ENCODE peak calls at places on chromosomes 13 and 19, in five cellular contexts. R is vagina, U is stomach, T is esophagus muscularis mucosa, I is breast epithelium. N is an unnamed sample.

GRCh38 chr13:26919311-26919710 is 158.7 kb upstream of the GPR12 start:
- DNase-seq in R (no peak), U (no peak), T (no peak), I (no peak), N (no peak)

GRCh38 chr19:18990128-18990708 is 43.1 kb downstream of the SUGP2 start:
- DNase-seq in R (no peak), U (no peak), T (no peak), I (no peak), N (no peak)

GRCh38 chr13:105997436-105998232 is 537.8 kb downstream of the EFNB2 start:
- DNase-seq in R (no peak), U (no peak), T (no peak), I (no peak), N (no peak)

GRCh38 chr13:101916758-101917474 is 464.4 kb downstream of the ITGBL1 start:
- DNase-seq in R (no peak), U (no peak), T (no peak), I (no peak), N (no peak)

GRCh38 chr19:46416077-46416709 is 2.8 kb upstream of the CCDC8 start:
- DNase-seq in R (no peak), U (peak; percentile 63), T (no peak), I (peak; percentile 79), N (peak; percentile 91)

GRCh38 chr13:42017264-42017663 is 31.2 kb upstream of the DGKH start:
- DNase-seq in R (no peak), U (no peak), T (no peak), I (no peak), N (no peak)

GRCh38 chr19:12782424-12783225 is 7.3 kb upstream of the HOOK2 start:
- DNase-seq in R (no peak), U (peak; percentile 80), T (no peak), I (peak; percentile 79), N (peak; percentile 96)

GRCh38 chr13:77312311-77312710 is 14.6 kb downstream of the MYCBP2 start:
- DNase-seq in R (no peak), U (no peak), T (no peak), I (no peak), N (no peak)

GRCh38 chr13:20190481-20191310 is 2.0 kb downstream of the GJB2 start:
- DNase-seq in R (no peak), U (no peak), T (peak; percentile 77), I (no peak), N (no peak)

GRCh38 chr13:100825551-100825950 is 151.0 kb upstream of the TMTC4 start:
- DNase-seq in R (no peak), U (no peak), T (no peak), I (no peak), N (no peak)

GRCh38 chr13:48501705-48502104 is 31.2 kb downstream of the RCBTB2 start:
- DNase-seq in R (no peak), U (no peak), T (no peak), I (no peak), N (no peak)

GRCh38 chr13:51041126-51041525 is 69.9 kb downstream of the C13orf42 start:
- DNase-seq in R (no peak), U (no peak), T (no peak), I (no peak), N (no peak)

GRCh38 chr13:76687467-76687866 is 198.7 kb downstream of the KCTD12 start:
- DNase-seq in R (no peak), U (no peak), T (no peak), I (no peak), N (no peak)

GRCh38 chr13:24267801-24268200 is 41.6 kb upstream of the C1QTNF9 start:
- DNase-seq in R (no peak), U (no peak), T (no peak), I (no peak), N (no peak)

GRCh38 chr13:93635687-93636086 is 409.1 kb downstream of the GPC6 start:
- DNase-seq in R (no peak), U (no peak), T (no peak), I (no peak), N (no peak)

GRCh38 chr13:31067416-31068118 is 94.1 kb downstream of the HSPH1 start:
- DNase-seq in R (peak; percentile 49), U (no peak), T (no peak), I (no peak), N (no peak)

GRCh38 chr13:111664060-111664459 is 343.6 kb downstream of the TEX29 start:
- DNase-seq in R (peak; percentile 55), U (no peak), T (no peak), I (no peak), N (no peak)

GRCh38 chr19:14354445-14354844 is 26.8 kb upstream of the ADGRE5 start:
- DNase-seq in R (no peak), U (no peak), T (no peak), I (no peak), N (no peak)

GRCh38 chr19:42129399-42130253 is 2.6 kb downstream of the POU2F2 start:
- DNase-seq in R (no peak), U (peak; percentile 29), T (no peak), I (no peak), N (no peak)

GRCh38 chr13:91813255-91813654 is 414.8 kb downstream of the GPC5 start:
- DNase-seq in R (no peak), U (no peak), T (no peak), I (no peak), N (peak; percentile 72)
- TF ChIP-seq POLR2AphosphoS5 in R (no peak), U (no peak), T (peak; percentile 30), I (no peak), N (peak; percentile 100)

DNA sequence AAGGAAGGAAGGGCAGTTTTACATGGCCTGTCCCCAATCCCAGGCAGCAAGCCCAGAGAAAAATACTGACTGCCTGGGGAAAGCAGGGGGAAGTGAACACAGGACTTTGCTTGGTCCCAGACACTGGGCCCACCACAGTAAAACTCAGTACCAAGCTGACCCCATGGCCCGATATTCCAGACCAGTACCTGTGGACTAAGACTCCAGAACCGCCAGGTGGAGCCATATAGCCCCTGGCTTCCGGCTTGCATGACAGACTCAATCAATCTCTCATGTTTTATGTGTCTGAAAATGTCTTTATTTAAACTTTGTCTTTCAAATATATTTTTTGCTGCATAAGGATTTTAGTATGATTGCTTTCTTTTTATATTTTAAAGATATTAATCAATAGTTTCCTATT is 767.9 kb upstream of the SLITRK6 start:
- DNase-seq in R (no peak), U (no peak), T (no peak), I (no peak), N (no peak)
- TF ChIP-seq CTCF in R (no peak), U (no peak), T (no peak), I (no peak), N (no peak)

DNA sequence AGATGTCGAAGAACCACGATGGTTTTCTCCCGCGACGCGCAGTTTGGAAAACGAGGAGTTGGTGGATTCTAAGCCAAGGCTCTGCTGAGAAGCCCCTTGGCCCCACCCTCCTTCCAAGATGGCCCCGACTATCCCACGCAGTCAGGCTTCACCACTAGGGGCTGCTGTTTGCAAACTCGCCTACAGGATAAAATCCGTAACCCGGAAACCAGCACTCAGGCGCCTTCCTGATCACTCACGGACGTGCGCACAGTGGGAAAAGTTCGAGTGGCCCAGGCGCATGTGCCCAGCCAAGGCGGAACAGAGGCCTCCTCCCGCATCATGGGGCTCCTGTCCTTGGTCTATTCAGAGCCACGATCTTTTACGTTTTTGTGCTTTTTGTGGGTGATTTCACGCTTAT is 19.2 kb upstream of the UQCR11 start:
- DNase-seq in R (no peak), U (peak; percentile 55), T (no peak), I (no peak), N (peak; percentile 78)
- TF ChIP-seq POLR2AphosphoS5 in R (no peak), U (no peak), T (no peak), I (no peak), N (no peak)

GRCh38 chr13:82654143-82654542 is 1228.1 kb downstream of the SLITRK1 start:
- DNase-seq in R (no peak), U (no peak), T (no peak), I (no peak), N (no peak)

GRCh38 chr13:82657471-82657870 is 1224.8 kb downstream of the SLITRK1 start:
- DNase-seq in R (no peak), U (no peak), T (no peak), I (no peak), N (no peak)

GRCh38 chr13:82655518-82655855 is 1226.8 kb downstream of the SLITRK1 start:
- DNase-seq in R (no peak), U (no peak), T (no peak), I (no peak), N (no peak)

DNA sequence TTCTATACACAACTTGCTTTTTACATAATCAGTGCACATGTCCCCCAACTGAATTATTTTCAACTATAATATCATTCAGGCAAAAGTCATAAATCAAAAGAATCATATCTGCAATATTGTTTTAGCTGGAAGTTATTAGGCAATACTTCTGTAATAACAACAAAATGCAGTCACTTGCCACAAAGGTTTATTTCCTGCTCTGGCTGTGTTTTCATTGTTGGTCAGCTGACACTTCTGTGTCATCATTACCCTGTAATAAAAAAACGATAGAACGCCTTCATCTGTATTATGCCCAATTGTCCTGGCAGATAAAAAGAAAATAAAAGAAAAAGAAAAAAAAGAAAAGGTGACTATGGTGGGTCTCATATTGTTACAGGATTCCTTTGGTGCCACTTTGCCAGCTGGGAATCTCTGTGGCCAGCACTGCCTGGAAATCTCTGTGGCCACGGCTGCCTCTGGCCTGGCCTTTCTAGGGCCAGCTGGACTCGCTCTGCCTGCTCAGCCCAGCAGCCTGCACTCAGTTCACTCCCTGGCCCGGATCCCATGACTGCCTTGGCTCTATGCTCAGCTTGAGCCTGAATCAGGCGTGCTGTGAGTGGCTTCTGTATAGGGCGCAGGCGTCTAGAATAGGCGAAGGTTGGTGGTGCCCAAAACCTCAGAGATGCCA is 1227.3 kb downstream of the SLITRK1 start:
- DNase-seq in R (no peak), U (no peak), T (no peak), I (peak; percentile 57), N (peak; percentile 89)
- TF ChIP-seq CTCF in R (no peak), U (no peak), T (no peak), I (no peak), N (no peak)